ENCODE peak calls at places on chromosome 1, in six cellular contexts. F is uterus, K is right lobe of liver, B is cardiac muscle cell, X is IMR-90, M is SK-N-SH. Q is an unnamed sample. For H3K9me3, the result is how much of the 10 kb centered on the place peaks cover.

GRCh38 chr1:150535511-150536281 is 13.5 kb upstream of the ADAMTSL4 start:
- DNase-seq in K (no peak), M (no peak), B (peak), X (peak), F (no peak), Q (no peak)

GRCh38 chr1:167720965-167721616 is 691 bp upstream of the MPZL1 start:
- DNase-seq in B (peak), X (peak), F (peak), M (peak), K (peak), Q (no peak)

GRCh38 chr1:162404550-162405160 is 7.3 kb downstream of the SH2D1B start:
- DNase-seq in B (peak), K (no peak), M (no peak), F (no peak), X (peak), Q (no peak)

GRCh38 chr1:205423248-205423647 is 1.4 kb upstream of the LEMD1 start:
- DNase-seq in F (no peak), K (no peak), B (no peak), M (no peak), X (no peak), Q (no peak)

GRCh38 chr1:110309768-110310167 is 29.4 kb upstream of the RBM15 start:
- DNase-seq in M (no peak), K (no peak), X (peak), F (no peak), B (peak), Q (no peak)

GRCh38 chr1:113669988-113670387 is 89.3 kb downstream of the PHTF1 start:
- DNase-seq in F (no peak), X (no peak), K (no peak), M (no peak), B (no peak), Q (no peak)

GRCh38 chr1:234838182-234838581 is 228.2 kb upstream of the IRF2BP2 start:
- DNase-seq in K (no peak), X (no peak), B (no peak), F (no peak), M (no peak), Q (no peak)

GRCh38 chr1:228360533-228361313 is 45.9 kb downstream of the TRIM11 start:
- DNase-seq in X (no peak), B (no peak), M (no peak), F (no peak), K (peak), Q (no peak)

GRCh38 chr1:2300004-2300771 is 72.1 kb downstream of the SKI start:
- DNase-seq in B (no peak), F (no peak), M (no peak), K (no peak), X (no peak), Q (peak)

GRCh38 chr1:30809514-30810263 is 52.1 kb upstream of the LAPTM5 start:
- DNase-seq in K (no peak), B (peak), F (no peak), X (peak), M (no peak), Q (no peak)

DNA sequence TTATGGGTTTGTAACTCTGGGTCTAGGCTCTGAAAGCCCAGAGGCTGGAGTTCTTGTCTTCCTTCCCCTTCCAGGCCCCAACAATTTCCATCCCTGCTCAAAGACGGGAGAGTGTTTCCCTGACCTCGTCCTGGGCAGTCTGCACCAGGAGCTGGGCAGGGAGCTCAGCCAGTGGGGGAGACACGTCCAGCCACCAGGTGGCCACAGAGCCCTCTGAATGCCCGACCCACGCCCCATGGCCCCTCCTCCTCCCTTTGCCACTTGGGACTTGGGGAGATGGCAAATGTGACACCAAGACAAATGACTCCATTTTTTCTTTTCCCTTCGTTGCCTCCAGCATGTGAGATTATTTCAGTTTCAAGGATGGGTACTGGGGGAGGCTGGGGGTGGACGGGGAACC is 159.9 kb upstream of the AJAP1 start:
- DNase-seq in B (no peak), X (no peak), M (peak), F (no peak), K (no peak), Q (no peak)
- TF ChIP-seq CTCF in B (no peak), X (no peak), M (no peak), F (no peak), K (no peak), Q (no peak)

GRCh38 chr1:201483373-201483949 is 14.5 kb upstream of the PHLDA3 start:
- DNase-seq in X (no peak), B (no peak), F (no peak), K (no peak), M (no peak), Q (no peak)
- H3K27ac ChIP-seq in X (no peak), B (no peak), F (peak), K (no peak), M (no peak), Q (no peak)

GRCh38 chr1:246513619-246514343 is 6.7 kb upstream of the SMYD3 start:
- DNase-seq in M (no peak), X (no peak), F (no peak), K (no peak), B (no peak), Q (no peak)

GRCh38 chr1:246515390-246516005 is 8.4 kb upstream of the SMYD3 start:
- DNase-seq in F (no peak), B (no peak), M (no peak), X (no peak), K (no peak), Q (no peak)

GRCh38 chr1:246518456-246519205 is 11.6 kb upstream of the SMYD3 start:
- DNase-seq in K (no peak), F (no peak), B (no peak), X (no peak), M (no peak), Q (no peak)

GRCh38 chr1:246517391-246517790 is 10.3 kb upstream of the SMYD3 start:
- DNase-seq in X (no peak), F (no peak), M (no peak), K (no peak), B (no peak), Q (no peak)

GRCh38 chr1:246516126-246516525 is 9.0 kb upstream of the SMYD3 start:
- DNase-seq in M (no peak), K (no peak), B (no peak), F (no peak), X (no peak), Q (no peak)
- H3K9me3 ChIP-seq in M (under half), K (under half), B (under half), F (under half), X (under half), Q (under half)

GRCh38 chr1:64469977-64470669 is at the start of gene CACHD1:
- DNase-seq in X (peak), F (peak), M (peak), K (peak), B (peak), Q (peak)
- TF ChIP-seq CTCF in X (peak), F (peak), M (peak), K (peak), B (peak), Q (peak)